ENCODE peak calls at places on chromosomes 11 and 22, in six cellular contexts. S is caudate nucleus; J is stimulated activated CD4-positive, alpha-beta T cell treated with anti-CD3 and anti-CD28 coated beads, TNF-alpha, amount 100 ng/mL, for 24 hours; C is NCI-H187; L is effector CD4-positive, alpha-beta T cell; H is activated CD4-positive, alpha-beta T cell treated with anti-CD3 and anti-CD28 coated beads for 24 hours. K is an unnamed sample.
A peak's percentile ranks its signal among the peaks of the same experiment; 100 is the strongest.

GRCh38 chr11:74009675-74010305 is 905 bp upstream of the UCP3 start:
- DNase-seq in J (no peak), C (no peak), L (no peak), H (no peak), S (no peak), K (no peak)

GRCh38 chr11:86103808-86104207 is 34.9 kb upstream of the PICALM start:
- DNase-seq in L (no peak), S (peak; percentile 9), J (no peak), H (no peak), C (no peak), K (no peak)

GRCh38 chr11:32838505-32839274 is 9.0 kb downstream of the PRRG4 start:
- DNase-seq in C (no peak), L (no peak), J (no peak), H (no peak), S (no peak), K (peak; percentile 7)

GRCh38 chr22:49702068-49702397 is 125.6 kb downstream of the BRD1 start:
- DNase-seq in S (no peak), J (no peak), H (no peak), L (no peak), C (no peak), K (no peak)

GRCh38 chr11:8049084-8049483 is 31.9 kb upstream of the TUB start:
- DNase-seq in H (no peak), J (no peak), C (no peak), L (no peak), S (no peak), K (no peak)

GRCh38 chr11:48307760-48308386 is 1.9 kb downstream of the OR4S1 start:
- DNase-seq in J (peak; percentile 44), C (peak; percentile 23), S (peak; percentile 38), H (peak; percentile 41), L (peak; percentile 44), K (peak; percentile 26)

GRCh38 chr11:62245271-62245753 is 3.3 kb downstream of the SCGB1D2 start:
- DNase-seq in J (no peak), H (no peak), S (no peak), C (no peak), L (no peak), K (no peak)

GRCh38 chr11:84819561-84819960 is 807.6 kb downstream of the DLG2 start:
- DNase-seq in C (no peak), L (no peak), H (no peak), S (no peak), J (no peak), K (no peak)

GRCh38 chr22:46445771-46446485 is 91.5 kb downstream of the CELSR1 start:
- DNase-seq in H (no peak), J (no peak), S (no peak), C (no peak), L (no peak), K (no peak)

GRCh38 chr11:129312741-129313587 is 62.7 kb upstream of the BARX2 start:
- DNase-seq in J (no peak), H (no peak), C (no peak), S (no peak), L (no peak), K (no peak)

GRCh38 chr11:102446606-102447005 is 6.0 kb downstream of the TMEM123 start:
- DNase-seq in L (no peak), H (no peak), S (no peak), C (no peak), J (no peak), K (no peak)

GRCh38 chr22:21688706-21689381 is 23.0 kb downstream of the PPIL2 start:
- DNase-seq in L (no peak), J (no peak), C (no peak), S (no peak), H (no peak), K (no peak)

GRCh38 chr22:17699696-17700330 is 61.3 kb downstream of the BCL2L13 start:
- DNase-seq in H (no peak), C (no peak), L (no peak), S (no peak), J (no peak), K (no peak)

GRCh38 chr11:93537767-93538261 is 5.4 kb downstream of the SMCO4 start:
- DNase-seq in J (no peak), C (no peak), S (no peak), H (no peak), L (no peak), K (no peak)

GRCh38 chr11:60251485-60252207 is 8.7 kb upstream of the MS4A4E start:
- DNase-seq in L (no peak), J (no peak), S (no peak), H (peak; percentile 2), C (no peak), K (peak; percentile 7)

GRCh38 chr22:22244337-22245250 is at the start of gene VPREB1:
- DNase-seq in L (no peak), S (no peak), H (no peak), J (no peak), C (no peak), K (no peak)

GRCh38 chr11:45180888-45181594 is 34.6 kb downstream of the PRDM11 start:
- DNase-seq in H (peak; percentile 13), C (no peak), L (no peak), J (no peak), S (no peak), K (peak; percentile 26)

GRCh38 chr11:80412604-80413003 is 971.8 kb upstream of the TENM4 start:
- DNase-seq in J (no peak), C (no peak), H (no peak), L (no peak), S (no peak), K (no peak)

GRCh38 chr11:9796854-9797253 is 133.0 kb downstream of the SWAP70 start:
- DNase-seq in C (no peak), L (no peak), H (no peak), J (no peak), S (no peak), K (no peak)

GRCh38 chr22:35631597-35631996 is 14.5 kb upstream of the MB start:
- DNase-seq in C (no peak), S (no peak), L (no peak), J (no peak), H (no peak), K (no peak)

GRCh38 chr11:64372802-64373597 is 14.0 kb downstream of the RPS6KA4 start:
- DNase-seq in L (no peak), C (no peak), S (peak; percentile 35), J (no peak), H (no peak), K (peak; percentile 100)

GRCh38 chr11:92048415-92048814 is 176.2 kb upstream of the FAT3 start:
- DNase-seq in J (no peak), L (no peak), C (no peak), S (no peak), H (no peak), K (no peak)

GRCh38 chr11:44582641-44583352 is 17.3 kb downstream of the CD82 start:
- DNase-seq in J (no peak), S (no peak), C (no peak), H (no peak), L (no peak), K (no peak)

GRCh38 chr22:22588485-22589164 is 29.6 kb upstream of the PRAME start:
- DNase-seq in J (no peak), L (no peak), C (no peak), H (no peak), S (no peak), K (no peak)

GRCh38 chr11:72813740-72814138 is 472 bp upstream of the ATG16L2 start:
- DNase-seq in H (peak; percentile 68), C (no peak), S (peak; percentile 77), J (peak; percentile 75), L (no peak), K (peak; percentile 81)

GRCh38 chr11:14644396-14645246 is 1.0 kb downstream of the PDE3B start:
- DNase-seq in S (peak; percentile 5), L (peak; percentile 29), H (no peak), C (peak; percentile 69), J (no peak), K (no peak)

GRCh38 chr11:128279861-128280260 is 307.5 kb downstream of the ETS1 start:
- DNase-seq in H (no peak), J (no peak), C (no peak), S (no peak), L (no peak), K (no peak)

K was measured in NCI-H2171.